ENCODE peak calls at places on chromosomes 12 and 14, in four cellular contexts. I is left ventricle myocardium inferior, B is colonic mucosa, U is cardiac muscle cell. R is an unnamed sample.

GRCh38 chr14:93970589-93970966 is 5.8 kb downstream of the ASB2 start:
- DNase-seq in I (no peak), B (no peak), U (no peak), R (no peak)

GRCh38 chr14:100815478-100816285 is 10.2 kb upstream of the MEG3 start:
- DNase-seq in I (no peak), B (no peak), U (no peak), R (no peak)

GRCh38 chr12:51028126-51028810 is 2.1 kb upstream of the SLC11A2 start:
- DNase-seq in I (no peak), B (peak; percentile 59), U (peak; percentile 56), R (peak; percentile 64)

GRCh38 chr12:25557830-25558436 is 4.8 kb upstream of the LMNTD1 start:
- DNase-seq in I (no peak), B (peak; percentile 30), U (peak; percentile 69), R (no peak)

GRCh38 chr14:56798447-56799326 is 11.6 kb downstream of the OTX2 start:
- DNase-seq in I (no peak), B (no peak), U (no peak), R (no peak)

GRCh38 chr12:2960432-2960956 is 1.3 kb downstream of the TEAD4 start:
- DNase-seq in I (no peak), B (no peak), U (no peak), R (no peak)

GRCh38 chr12:72390146-72390545 is 118.0 kb downstream of the TRHDE start:
- DNase-seq in I (no peak), B (no peak), U (no peak), R (no peak)

GRCh38 chr14:36479344-36479743 is 40.7 kb downstream of the NKX2-1 start:
- DNase-seq in I (no peak), B (no peak), U (no peak), R (no peak)

GRCh38 chr14:39781466-39781865 is 349.2 kb upstream of the FBXO33 start:
- DNase-seq in I (no peak), B (no peak), U (no peak), R (no peak)

GRCh38 chr12:89062996-89063395 is 289.3 kb downstream of the DUSP6 start:
- DNase-seq in I (no peak), B (no peak), U (no peak), R (no peak)

GRCh38 chr14:51147183-51147582 is 52.3 kb upstream of the TRIM9 start:
- DNase-seq in I (no peak), B (no peak), U (no peak), R (no peak)

GRCh38 chr14:21039585-21040369 is 2.4 kb upstream of the RNASE7 start:
- DNase-seq in I (no peak), B (peak; percentile 62), U (peak; percentile 85), R (no peak)

GRCh38 chr14:28676481-28676880 is 90.1 kb upstream of the FOXG1 start:
- DNase-seq in I (no peak), B (no peak), U (no peak), R (no peak)

GRCh38 chr14:105019861-105020814 is 745 bp downstream of the CDCA4 start:
- DNase-seq in I (no peak), B (peak; percentile 37), U (peak; percentile 74), R (no peak)

GRCh38 chr12:72901685-72902084 is 629.5 kb downstream of the TRHDE start:
- DNase-seq in I (no peak), B (no peak), U (no peak), R (no peak)

GRCh38 chr14:50658203-50658602 is 9.9 kb downstream of the SAV1 start:
- DNase-seq in I (no peak), B (no peak), U (no peak), R (no peak)

GRCh38 chr14:68392393-68393085 is 400.3 kb downstream of the ZFP36L1 start:
- DNase-seq in I (peak; percentile 56), B (peak; percentile 45), U (peak; percentile 72), R (peak; percentile 55)

GRCh38 chr12:96399919-96400630 is at the start of gene CDK17:
- DNase-seq in I (peak; percentile 84), B (peak; percentile 84), U (peak; percentile 87), R (peak; percentile 85)

DNA sequence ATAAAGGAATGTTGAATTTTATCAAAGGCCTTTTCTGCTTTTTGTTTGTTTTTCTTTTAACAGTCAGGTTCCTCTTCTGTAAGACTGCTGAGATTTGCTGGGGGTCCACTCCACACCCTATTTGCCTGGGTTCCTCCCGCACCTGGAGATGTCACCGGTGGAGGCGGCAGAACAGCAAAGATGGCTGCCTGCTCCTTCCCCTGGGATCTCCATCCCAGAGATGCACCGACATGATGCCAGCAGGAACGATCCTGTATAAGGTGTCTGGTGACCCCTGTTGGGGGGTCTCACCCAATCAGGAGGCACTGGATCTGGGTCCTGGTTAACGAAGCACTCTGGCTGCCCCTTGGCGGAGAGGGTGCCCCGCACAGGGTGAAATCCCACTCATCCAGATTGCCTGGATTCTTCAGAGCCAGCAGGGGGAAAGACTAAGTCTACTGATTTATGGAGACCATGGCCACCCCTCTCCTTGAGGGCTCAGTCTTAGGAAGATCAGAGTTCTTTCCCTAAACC is 244.0 kb upstream of the MDGA2 start:
- DNase-seq in I (no peak), B (no peak), U (no peak), R (no peak)
- H3K9me3 ChIP-seq in I (peaks cover 7% of the 10 kb centered on the region), B (no peaks in the 10 kb centered on the region), U (no peaks in the 10 kb centered on the region), R (no peaks in the 10 kb centered on the region)

DNA sequence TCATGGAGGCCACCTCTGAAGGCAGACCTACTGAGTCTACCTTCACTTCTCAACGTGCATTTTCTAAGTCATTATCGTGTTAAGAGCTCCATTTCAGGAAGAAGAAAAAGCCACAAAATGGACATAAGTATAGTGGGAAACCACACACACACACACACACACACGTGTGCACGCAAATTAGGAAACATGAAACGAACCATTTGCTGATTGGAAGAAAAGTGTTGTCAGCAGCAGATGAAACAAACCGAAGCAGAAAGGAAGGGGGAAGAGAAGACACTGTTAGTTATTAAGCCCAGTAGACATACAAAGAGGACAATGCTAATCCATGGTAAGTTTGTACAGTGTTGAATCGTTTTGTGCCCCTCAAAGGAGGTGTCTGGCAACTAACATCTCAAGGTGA is 9.9 kb upstream of the VPS33A start:
- DNase-seq in I (no peak), B (no peak), U (no peak), R (no peak)
- H3K9me3 ChIP-seq in I (no peaks in the 10 kb centered on the region), B (no peaks in the 10 kb centered on the region), U (no peaks in the 10 kb centered on the region), R (no peaks in the 10 kb centered on the region)

GRCh38 chr14:101836131-101836530 is 74.6 kb downstream of the PPP2R5C start:
- DNase-seq in I (peak; percentile 44), B (no peak), U (no peak), R (no peak)

GRCh38 chr14:101838476-101838875 is 77.0 kb downstream of the PPP2R5C start:
- DNase-seq in I (no peak), B (no peak), U (no peak), R (no peak)

GRCh38 chr14:101839661-101840060 is 78.2 kb downstream of the PPP2R5C start:
- DNase-seq in I (no peak), B (no peak), U (no peak), R (no peak)

GRCh38 chr14:101840649-101841365 is 79.3 kb downstream of the PPP2R5C start:
- DNase-seq in I (no peak), B (no peak), U (no peak), R (no peak)

GRCh38 chr14:101839236-101839635 is 77.7 kb downstream of the PPP2R5C start:
- DNase-seq in I (no peak), B (no peak), U (no peak), R (no peak)
- H3K9me3 ChIP-seq in I (no peaks in the 10 kb centered on the region), B (no peaks in the 10 kb centered on the region), U (no peaks in the 10 kb centered on the region), R (no peaks in the 10 kb centered on the region)

GRCh38 chr12:61902403-61902802 is 357.8 kb upstream of the USP15 start:
- DNase-seq in I (no peak), B (no peak), U (no peak), R (no peak)
- H3K9me3 ChIP-seq in I (peaks cover 27% of the 10 kb centered on the region), B (no peaks in the 10 kb centered on the region), U (no peaks in the 10 kb centered on the region), R (no peaks in the 10 kb centered on the region)

GRCh38 chr12:34405286-34406227 is 383.3 kb downstream of the ALG10 start:
- DNase-seq in I (peak; percentile 8), B (peak; percentile 12), U (no peak), R (peak; percentile 24)

GRCh38 chr12:34406228-34406995 is 384.1 kb downstream of the ALG10 start:
- DNase-seq in I (peak; percentile 3), B (peak; percentile 3), U (no peak), R (no peak)

GRCh38 chr12:34403706-34404376 is 381.5 kb downstream of the ALG10 start:
- DNase-seq in I (peak; percentile 3), B (peak; percentile 9), U (no peak), R (peak; percentile 24)

GRCh38 chr12:34402899-34403705 is 380.8 kb downstream of the ALG10 start:
- DNase-seq in I (peak; percentile 5), B (peak; percentile 10), U (no peak), R (peak; percentile 27)

DNA sequence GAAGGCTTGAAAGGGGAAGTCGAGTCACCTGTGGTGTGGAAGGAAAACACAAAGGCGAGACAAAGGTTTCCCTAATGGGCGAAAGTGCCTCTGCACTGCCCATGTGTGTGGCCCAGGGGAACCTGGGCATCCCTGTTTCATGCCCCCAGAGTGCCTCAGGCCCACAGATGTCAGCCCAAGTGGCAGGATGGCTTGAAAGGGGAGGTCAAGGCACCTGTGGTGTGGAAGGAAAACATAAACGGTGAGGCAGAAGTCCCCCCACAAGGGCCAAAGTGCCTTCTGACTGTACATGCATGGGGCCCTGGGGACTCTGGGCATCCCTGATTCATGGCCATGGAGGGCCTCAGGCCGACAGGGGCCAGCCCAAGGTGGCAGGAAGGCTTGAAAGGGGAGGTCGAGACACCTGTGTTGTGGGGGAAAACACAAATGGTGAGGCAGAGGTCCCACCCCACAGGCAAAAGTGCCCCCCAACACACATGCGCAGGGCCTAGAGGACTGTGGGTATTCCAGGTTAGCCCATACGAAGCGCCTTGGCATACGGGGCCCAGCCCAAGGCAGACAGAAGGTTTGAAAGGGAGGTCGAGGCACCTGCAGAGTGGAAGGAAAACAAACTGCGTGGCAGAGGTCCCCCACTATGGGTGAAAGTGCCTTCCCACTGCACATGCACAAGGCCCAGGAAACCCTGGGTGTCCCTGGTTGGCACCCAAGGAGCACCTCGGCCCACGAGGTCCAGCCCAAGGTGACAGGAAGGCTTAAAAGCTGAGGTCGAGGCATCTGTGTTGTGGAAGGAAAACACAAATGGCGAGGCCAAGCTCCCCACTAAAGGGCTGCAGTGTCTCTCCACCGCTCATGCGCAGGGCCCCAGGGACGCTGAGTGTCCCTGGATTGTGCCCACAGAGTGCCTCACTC is 382.3 kb downstream of the ALG10 start:
- DNase-seq in I (peak; percentile 1), B (peak; percentile 12), U (no peak), R (peak; percentile 18)
- H3K9me3 ChIP-seq in I (peaks cover 98% of the 10 kb centered on the region), B (no peaks in the 10 kb centered on the region), U (no peaks in the 10 kb centered on the region), R (peaks cover 6% of the 10 kb centered on the region)

GRCh38 chr14:106840258-106840657 is 1313.9 kb downstream of the TMEM121 start:
- DNase-seq in I (no peak), B (no peak), U (no peak), R (no peak)

GRCh38 chr14:106841701-106842100 is 1315.3 kb downstream of the TMEM121 start:
- DNase-seq in I (no peak), B (no peak), U (no peak), R (peak; percentile 41)

GRCh38 chr14:106842687-106843086 is 1316.3 kb downstream of the TMEM121 start:
- DNase-seq in I (no peak), B (no peak), U (no peak), R (no peak)

GRCh38 chr14:106837870-106838269 is 1311.5 kb downstream of the TMEM121 start:
- DNase-seq in I (no peak), B (peak; percentile 59), U (no peak), R (no peak)

GRCh38 chr14:106838991-106839769 is 1312.8 kb downstream of the TMEM121 start:
- DNase-seq in I (no peak), B (no peak), U (no peak), R (no peak)
- H3K9me3 ChIP-seq in I (no peaks in the 10 kb centered on the region), B (no peaks in the 10 kb centered on the region), U (no peaks in the 10 kb centered on the region), R (no peaks in the 10 kb centered on the region)

R was measured in lung.